ENCODE peak calls at places on chromosomes 7 and 10, in eight cellular contexts. K is CD4-positive, alpha-beta T cell; S is CD8-positive, alpha-beta memory T cell; P is OCI-LY7; V is body of pancreas; G is GM23248; A is WERI-Rb-1; W is mesendoderm. E is an unnamed sample.

GRCh38 chr7:151254316-151254715 is 5.8 kb upstream of the SMARCD3 start:
- DNase-seq in W (no peak), S (no peak), K (no peak), P (no peak), A (no peak), V (no peak), G (no peak), E (no peak)

GRCh38 chr7:79506481-79506880 is 53.0 kb upstream of the MAGI2 start:
- DNase-seq in K (no peak), A (no peak), P (no peak), W (peak), S (no peak), V (no peak), G (peak), E (no peak)

GRCh38 chr10:30390207-30390606 is 41.1 kb upstream of the MTPAP start:
- DNase-seq in W (no peak), G (no peak), V (no peak), A (no peak), P (no peak), S (no peak), K (no peak), E (no peak)

GRCh38 chr7:118974836-118975235 is 750.3 kb downstream of the ANKRD7 start:
- DNase-seq in W (no peak), P (no peak), S (no peak), V (no peak), G (no peak), K (no peak), A (no peak), E (no peak)

GRCh38 chr7:158192184-158192835 is 395.3 kb downstream of the PTPRN2 start:
- DNase-seq in G (no peak), K (no peak), V (no peak), P (no peak), W (no peak), S (no peak), A (no peak), E (no peak)

GRCh38 chr7:36265720-36266119 is 112.7 kb downstream of the EEPD1 start:
- DNase-seq in G (no peak), V (no peak), K (no peak), W (no peak), P (no peak), A (no peak), S (no peak), E (no peak)

GRCh38 chr7:88324699-88325098 is 18.0 kb upstream of the STEAP4 start:
- DNase-seq in W (no peak), P (no peak), S (no peak), G (no peak), K (no peak), V (no peak), A (no peak), E (no peak)

GRCh38 chr10:21334891-21335696 is 190.4 kb downstream of the SKIDA1 start:
- DNase-seq in K (no peak), W (peak), S (no peak), G (peak), V (no peak), A (no peak), P (no peak), E (peak)

GRCh38 chr10:122363722-122364463 is 10.6 kb upstream of the PLEKHA1 start:
- DNase-seq in A (no peak), P (no peak), S (no peak), G (peak), W (no peak), K (no peak), V (no peak), E (no peak)
- H3K27ac ChIP-seq in A (no peak), P (no peak), S (no peak), G (no peak), W (no peak), K (no peak), V (no peak), E (peak)

DNA sequence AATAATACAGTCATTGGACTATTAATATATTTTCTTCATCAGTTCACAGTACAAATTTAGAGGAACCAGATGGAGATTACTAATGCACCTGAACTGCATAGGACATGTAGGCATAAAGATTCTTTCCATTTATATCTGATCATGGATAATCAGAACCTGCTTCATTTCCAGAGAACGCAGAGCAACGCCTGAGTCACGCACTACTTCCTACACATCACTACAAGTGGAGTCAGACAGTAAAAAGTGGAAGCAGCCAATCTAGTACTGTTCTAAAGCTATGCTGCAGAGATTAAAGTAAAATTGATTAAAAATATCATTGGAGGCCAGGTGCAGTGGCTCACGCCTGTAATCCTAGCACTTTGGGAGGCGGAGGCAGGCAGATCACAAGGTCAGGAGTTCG is 43.3 kb downstream of the BRI3 start:
- DNase-seq in S (no peak), A (no peak), W (no peak), K (no peak), G (no peak), P (no peak), V (no peak), E (no peak)
- H3K27ac ChIP-seq in S (no peak), A (no peak), W (no peak), K (no peak), G (no peak), P (no peak), V (no peak), E (no peak)

GRCh38 chr10:74081918-74082317 is 68.7 kb downstream of the AP3M1 start:
- DNase-seq in V (no peak), W (no peak), A (no peak), S (no peak), G (peak), P (no peak), K (no peak), E (no peak)

GRCh38 chr10:74079028-74079913 is 71.4 kb downstream of the AP3M1 start:
- DNase-seq in A (no peak), W (no peak), S (no peak), K (no peak), G (peak), V (no peak), P (no peak), E (no peak)

GRCh38 chr10:74078037-74078436 is 72.6 kb downstream of the AP3M1 start:
- DNase-seq in V (no peak), W (no peak), S (no peak), A (no peak), K (no peak), G (peak), P (peak), E (no peak)

GRCh38 chr10:74081192-74081803 is 69.3 kb downstream of the AP3M1 start:
- DNase-seq in V (peak), S (peak), W (peak), P (peak), G (peak), A (peak), K (no peak), E (no peak)

GRCh38 chr10:74079914-74080590 is 70.6 kb downstream of the AP3M1 start:
- DNase-seq in P (no peak), K (no peak), A (no peak), S (no peak), G (peak), V (no peak), W (peak), E (no peak)
- H3K27ac ChIP-seq in P (no peak), K (no peak), A (no peak), S (no peak), G (peak), V (no peak), W (no peak), E (peak)

DNA sequence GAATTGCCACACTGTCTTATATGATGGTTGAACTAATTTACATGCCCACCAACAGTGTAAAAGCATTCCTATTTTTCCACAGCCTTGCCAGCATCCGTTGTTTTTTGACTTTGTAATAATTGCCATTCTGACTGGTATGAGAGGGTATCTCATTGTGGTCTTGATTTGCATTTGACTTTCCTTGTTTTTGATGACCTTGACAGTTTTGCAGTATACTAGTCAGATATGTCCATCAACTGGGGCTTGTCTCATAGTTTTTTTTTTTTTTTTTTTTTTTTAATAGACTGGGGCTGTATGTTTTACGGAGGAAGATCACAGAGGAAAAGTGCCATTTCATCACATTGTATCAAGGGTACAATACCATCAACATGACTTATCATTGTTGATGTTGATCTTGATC is 220.6 kb downstream of the ANK3 start:
- DNase-seq in G (no peak), S (no peak), A (no peak), P (no peak), W (no peak), K (no peak), V (no peak), E (no peak)
- H3K27ac ChIP-seq in G (no peak), S (no peak), A (no peak), P (no peak), W (no peak), K (no peak), V (no peak), E (no peak)

GRCh38 chr7:37488163-37488759 is 39.6 kb upstream of the ELMO1 start:
- DNase-seq in P (no peak), G (no peak), S (no peak), A (peak), K (no peak), W (peak), V (no peak), E (peak)
- H3K27ac ChIP-seq in P (no peak), G (no peak), S (no peak), A (peak), K (no peak), W (no peak), V (no peak), E (peak)

GRCh38 chr10:50526185-50526584 is 97.6 kb downstream of the SGMS1 start:
- DNase-seq in A (no peak), G (no peak), W (peak), S (no peak), K (no peak), V (no peak), P (no peak), E (no peak)

GRCh38 chr10:50520115-50520514 is 103.6 kb downstream of the SGMS1 start:
- DNase-seq in S (no peak), P (no peak), K (no peak), G (no peak), W (no peak), A (no peak), V (no peak), E (no peak)

GRCh38 chr10:50517626-50518025 is 106.1 kb downstream of the SGMS1 start:
- DNase-seq in P (no peak), K (no peak), W (no peak), A (no peak), G (no peak), S (no peak), V (no peak), E (no peak)

GRCh38 chr10:50527438-50528043 is 96.2 kb downstream of the SGMS1 start:
- DNase-seq in A (no peak), G (no peak), S (no peak), W (peak), K (no peak), V (no peak), P (no peak), E (no peak)

GRCh38 chr10:50522908-50523307 is 100.8 kb downstream of the SGMS1 start:
- DNase-seq in V (no peak), W (no peak), G (no peak), S (no peak), A (no peak), K (no peak), P (no peak), E (no peak)
- H3K27ac ChIP-seq in V (no peak), W (no peak), G (no peak), S (no peak), A (no peak), K (no peak), P (no peak), E (no peak)

GRCh38 chr10:13158401-13158800 is 3.0 kb upstream of the MCM10 start:
- DNase-seq in P (no peak), S (peak), G (no peak), W (no peak), V (no peak), A (no peak), K (no peak), E (no peak)

GRCh38 chr10:13160934-13161266 is 458 bp upstream of the MCM10 start:
- DNase-seq in W (no peak), A (no peak), P (no peak), G (no peak), V (no peak), S (no peak), K (no peak), E (no peak)

GRCh38 chr10:13162013-13162364 is 631 bp downstream of the MCM10 start:
- DNase-seq in P (no peak), K (no peak), W (peak), V (no peak), S (no peak), A (peak), G (peak), E (no peak)

GRCh38 chr10:13163859-13164258 is 2.5 kb downstream of the MCM10 start:
- DNase-seq in G (no peak), K (no peak), W (no peak), P (no peak), V (no peak), A (no peak), S (no peak), E (no peak)

DNA sequence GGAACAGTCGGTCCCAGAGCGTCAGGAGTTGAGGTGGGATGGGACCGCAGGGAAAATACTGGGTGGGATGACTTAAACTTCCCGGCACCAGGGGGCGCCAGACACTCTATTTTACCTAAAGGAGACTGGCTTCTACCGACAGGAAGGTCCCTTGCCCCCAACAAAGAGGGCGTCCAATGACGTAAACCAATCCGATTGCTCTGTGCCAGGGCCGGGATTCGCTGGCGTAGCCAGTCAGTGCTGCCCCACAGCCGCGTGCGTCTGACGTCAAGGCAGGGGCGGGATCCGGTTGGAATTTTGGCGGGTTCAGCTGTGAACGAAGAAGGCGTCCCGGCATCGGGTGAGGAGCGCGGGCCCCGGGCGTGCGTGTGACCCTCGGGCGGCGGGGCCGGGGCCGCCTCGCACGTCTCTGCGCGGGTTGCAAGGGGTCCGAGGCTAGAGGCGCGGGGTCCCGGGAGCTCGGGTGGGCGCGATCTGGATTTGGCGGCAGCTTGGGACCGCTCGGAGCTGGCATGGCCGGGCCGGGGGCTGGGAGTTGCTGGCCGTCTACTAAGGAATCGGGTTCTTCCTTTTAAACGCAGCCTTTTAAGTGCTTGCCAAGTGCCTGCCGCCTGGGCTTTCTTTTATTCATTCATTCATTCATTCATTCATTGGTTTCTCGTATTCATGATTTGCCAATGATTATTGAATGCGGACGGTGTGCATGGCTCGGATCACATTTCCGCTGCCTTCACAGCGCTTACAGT is at the start of gene MCM10:
- DNase-seq in P (peak), W (peak), K (peak), A (peak), G (peak), S (peak), V (peak), E (peak)
- H3K27ac ChIP-seq in P (peak), W (no peak), K (no peak), A (peak), G (no peak), S (peak), V (no peak), E (no peak)

DNA sequence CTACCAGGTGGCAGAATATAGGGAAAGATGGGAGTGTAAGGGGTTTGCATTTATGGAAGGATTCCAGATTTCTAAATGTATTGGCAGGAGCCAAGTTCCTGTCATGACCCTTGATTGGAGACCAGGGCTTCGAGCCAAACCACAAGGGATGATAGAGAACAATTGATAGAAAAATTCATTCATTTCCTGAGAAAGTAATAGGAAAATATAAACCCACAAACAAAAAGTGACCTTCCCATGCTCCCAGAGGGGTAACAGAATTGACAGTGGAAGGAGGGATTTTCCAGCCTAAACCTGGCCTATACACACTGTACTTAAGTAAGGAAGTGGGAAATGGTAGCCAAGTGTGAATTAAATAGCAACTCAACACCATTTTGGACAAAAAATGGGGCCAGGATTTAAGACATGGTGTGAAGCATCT is 22.4 kb upstream of the IFIT2 start:
- DNase-seq in S (no peak), K (no peak), W (no peak), P (no peak), G (no peak), A (no peak), V (peak), E (no peak)
- H3K27ac ChIP-seq in S (no peak), K (no peak), W (no peak), P (no peak), G (peak), A (no peak), V (peak), E (peak)

GRCh38 chr7:27184342-27185012 is 555 bp downstream of the HOXA11 start:
- DNase-seq in S (no peak), G (peak), P (no peak), W (no peak), K (peak), A (peak), V (peak), E (no peak)

GRCh38 chr7:27185708-27186449 is 847 bp upstream of the HOXA11 start:
- DNase-seq in V (peak), A (peak), K (peak), P (no peak), G (no peak), S (no peak), W (no peak), E (no peak)

GRCh38 chr7:27186450-27187157 is 1.6 kb upstream of the HOXA11 start:
- DNase-seq in K (no peak), V (no peak), A (peak), G (no peak), S (no peak), W (no peak), P (no peak), E (no peak)

GRCh38 chr7:27183682-27184341 is 1.2 kb downstream of the HOXA11 start:
- DNase-seq in W (no peak), A (peak), S (no peak), G (peak), K (no peak), P (no peak), V (peak), E (no peak)

GRCh38 chr7:27185013-27185707 is at the start of gene HOXA11:
- DNase-seq in V (peak), W (peak), A (peak), P (no peak), G (peak), K (peak), S (no peak), E (peak)
- H3K27ac ChIP-seq in V (no peak), W (no peak), A (no peak), P (no peak), G (peak), K (no peak), S (no peak), E (peak)

GRCh38 chr7:100011516-100011915 is 3.9 kb upstream of the ZKSCAN1 start:
- DNase-seq in S (no peak), P (no peak), W (no peak), V (no peak), K (no peak), G (no peak), A (no peak), E (no peak)

GRCh38 chr7:100010901-100011300 is 4.5 kb upstream of the ZKSCAN1 start:
- DNase-seq in P (no peak), K (no peak), A (no peak), W (no peak), S (no peak), G (no peak), V (no peak), E (no peak)

GRCh38 chr7:100003711-100004661 is 11.4 kb upstream of the ZKSCAN1 start:
- DNase-seq in V (peak), A (peak), P (no peak), K (no peak), S (no peak), G (no peak), W (no peak), E (no peak)

GRCh38 chr7:100007887-100008286 is 7.5 kb upstream of the ZKSCAN1 start:
- DNase-seq in P (no peak), K (no peak), S (no peak), G (no peak), V (no peak), A (no peak), W (peak), E (no peak)

DNA sequence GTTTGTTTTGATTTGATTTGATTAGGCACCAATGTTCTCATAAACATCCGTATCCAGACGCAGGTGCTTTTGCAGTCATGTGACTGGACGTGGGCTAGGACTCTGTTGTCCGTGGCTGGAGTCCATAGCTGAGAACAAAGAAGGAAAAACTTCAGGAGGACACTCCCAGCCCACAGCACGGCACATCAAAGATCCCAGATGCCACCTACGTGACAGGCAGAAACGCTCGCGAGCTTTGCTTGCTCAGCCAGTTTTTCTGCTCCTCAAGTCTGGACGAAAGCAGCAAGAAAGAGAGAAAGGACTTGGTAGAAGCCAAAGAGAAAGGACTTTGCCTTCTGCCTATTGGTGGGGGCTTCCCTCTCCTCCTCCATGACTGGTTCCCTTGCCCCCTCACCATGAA is 6.9 kb upstream of the ZKSCAN1 start:
- DNase-seq in P (no peak), A (no peak), S (no peak), G (no peak), K (no peak), V (peak), W (no peak), E (no peak)
- H3K27ac ChIP-seq in P (no peak), A (no peak), S (no peak), G (no peak), K (no peak), V (peak), W (no peak), E (peak)